ENCODE peak calls at places on chromosomes 6 and 20, in four cellular contexts. One of them, this sample, is unnamed.

GRCh38 chr6:39196648-39197047 is 32.6 kb downstream of the KCNK5 start:
- DNase-seq in progenitor cell of endocrine pancreas: no peak
- DNase-seq in astrocyte: no peak
- DNase-seq in A549: no peak
- DNase-seq in this sample: no peak

GRCh38 chr6:118524686-118525085 is 23.4 kb upstream of the PLN start:
- DNase-seq in progenitor cell of endocrine pancreas: no peak
- DNase-seq in astrocyte: no peak
- DNase-seq in A549: no peak
- DNase-seq in this sample: no peak

GRCh38 chr6:44267252-44267651 is 1.9 kb upstream of the NFKBIE start:
- DNase-seq in progenitor cell of endocrine pancreas: no peak
- DNase-seq in astrocyte: no peak
- DNase-seq in A549: no peak
- DNase-seq in this sample: no peak

GRCh38 chr6:110357696-110358535 is at the start of gene METTL24:
- DNase-seq in progenitor cell of endocrine pancreas: peak; percentile 64
- DNase-seq in astrocyte: no peak
- DNase-seq in A549: peak; percentile 5
- DNase-seq in this sample: no peak

GRCh38 chr6:23181301-23182110 is 612.1 kb downstream of the HDGFL1 start:
- DNase-seq in progenitor cell of endocrine pancreas: no peak
- DNase-seq in astrocyte: no peak
- DNase-seq in A549: no peak
- DNase-seq in this sample: no peak

GRCh38 chr6:137840252-137840651 is 26.8 kb upstream of the TNFAIP3 start:
- DNase-seq in progenitor cell of endocrine pancreas: no peak
- DNase-seq in astrocyte: no peak
- DNase-seq in A549: no peak
- DNase-seq in this sample: no peak

GRCh38 chr6:77105091-77105490 is 358.2 kb downstream of the HTR1B start:
- DNase-seq in progenitor cell of endocrine pancreas: no peak
- DNase-seq in astrocyte: no peak
- DNase-seq in A549: no peak
- DNase-seq in this sample: no peak

GRCh38 chr6:170264086-170264485 is 26.8 kb downstream of the DLL1 start:
- DNase-seq in progenitor cell of endocrine pancreas: no peak
- DNase-seq in astrocyte: no peak
- DNase-seq in A549: no peak
- DNase-seq in this sample: no peak

GRCh38 chr6:107965746-107966145 is 7.7 kb upstream of the SEC63 start:
- DNase-seq in progenitor cell of endocrine pancreas: no peak
- DNase-seq in astrocyte: peak; percentile 23
- DNase-seq in A549: no peak
- DNase-seq in this sample: peak; percentile 6

DNA sequence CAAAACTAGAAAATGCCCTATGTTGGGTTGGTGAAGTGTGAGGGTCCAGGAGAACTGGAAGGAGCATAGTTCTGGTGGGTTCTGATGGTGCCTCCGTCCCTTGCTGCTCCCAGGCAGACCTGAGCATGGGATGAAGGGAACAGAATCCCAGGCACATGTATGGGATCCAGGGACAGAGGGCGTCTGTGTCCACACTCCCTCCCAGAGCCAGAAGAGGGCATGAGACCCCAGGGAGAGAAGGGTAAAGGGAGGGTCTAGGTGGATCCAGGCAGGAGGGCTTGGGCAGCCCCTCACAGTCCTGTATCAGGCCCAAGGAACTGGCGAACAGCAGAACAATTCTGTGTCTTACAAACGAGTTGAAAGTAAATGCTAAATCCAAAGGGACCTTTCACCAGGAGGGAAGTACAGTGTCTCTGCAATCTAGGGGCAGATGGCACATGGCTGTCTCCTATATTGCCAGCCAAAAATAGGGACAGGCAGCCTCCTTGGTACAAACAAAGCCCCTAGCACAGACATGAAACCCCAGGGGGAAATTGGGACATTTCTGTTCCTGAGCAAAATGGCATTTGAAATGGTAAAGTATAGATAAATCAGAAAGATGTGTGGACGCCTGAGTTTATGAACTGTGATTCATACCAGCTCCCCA is 2.5 kb upstream of the BPIFA1 start:
- DNase-seq in progenitor cell of endocrine pancreas: no peak
- DNase-seq in astrocyte: no peak
- DNase-seq in A549: no peak
- DNase-seq in this sample: no peak
- TF ChIP-seq CTCF in progenitor cell of endocrine pancreas: peak; percentile 43
- TF ChIP-seq CTCF in astrocyte: no peak
- TF ChIP-seq CTCF in A549: no peak
- TF ChIP-seq CTCF in this sample: no peak

GRCh38 chr6:158648682-158649131 is 1.1 kb upstream of the SYTL3 start:
- DNase-seq in progenitor cell of endocrine pancreas: no peak
- DNase-seq in astrocyte: peak; percentile 95
- DNase-seq in A549: no peak
- DNase-seq in this sample: peak; percentile 90
- TF ChIP-seq CTCF in progenitor cell of endocrine pancreas: no peak
- TF ChIP-seq CTCF in astrocyte: no peak
- TF ChIP-seq CTCF in A549: no peak
- TF ChIP-seq CTCF in this sample: no peak

DNA sequence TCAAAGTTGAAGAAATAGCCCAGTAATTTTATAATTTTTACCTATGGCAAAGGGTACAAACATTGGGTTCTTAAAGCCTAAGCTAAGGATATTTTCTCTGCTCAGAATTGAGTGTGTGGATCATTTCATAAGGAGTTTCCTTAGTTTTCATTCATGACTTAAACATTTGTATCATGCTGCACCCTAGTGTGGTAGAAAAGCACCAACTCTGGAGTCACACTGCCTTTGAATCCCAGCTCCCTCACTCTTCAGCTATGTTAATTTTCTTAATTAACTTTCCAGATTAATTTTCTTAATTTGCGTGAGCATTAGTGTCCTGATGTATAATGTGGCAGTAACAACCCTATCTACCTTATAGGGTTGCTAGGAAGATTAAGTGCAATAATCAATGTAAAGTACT is 31.4 kb downstream of the DSE start:
- DNase-seq in progenitor cell of endocrine pancreas: no peak
- DNase-seq in astrocyte: no peak
- DNase-seq in A549: no peak
- DNase-seq in this sample: no peak
- TF ChIP-seq CTCF in progenitor cell of endocrine pancreas: no peak
- TF ChIP-seq CTCF in astrocyte: no peak
- TF ChIP-seq CTCF in A549: no peak
- TF ChIP-seq CTCF in this sample: no peak

GRCh38 chr6:47076422-47077344 is 34.6 kb upstream of the ADGRF1 start:
- DNase-seq in progenitor cell of endocrine pancreas: no peak
- DNase-seq in astrocyte: no peak
- DNase-seq in A549: no peak
- DNase-seq in this sample: peak; percentile 35

GRCh38 chr6:47075741-47076421 is 33.7 kb upstream of the ADGRF1 start:
- DNase-seq in progenitor cell of endocrine pancreas: no peak
- DNase-seq in astrocyte: no peak
- DNase-seq in A549: no peak
- DNase-seq in this sample: no peak

GRCh38 chr6:47078991-47079390 is 36.9 kb upstream of the ADGRF1 start:
- DNase-seq in progenitor cell of endocrine pancreas: no peak
- DNase-seq in astrocyte: no peak
- DNase-seq in A549: no peak
- DNase-seq in this sample: no peak

GRCh38 chr6:47080083-47080596 is 38.0 kb upstream of the ADGRF1 start:
- DNase-seq in progenitor cell of endocrine pancreas: no peak
- DNase-seq in astrocyte: no peak
- DNase-seq in A549: no peak
- DNase-seq in this sample: no peak

DNA sequence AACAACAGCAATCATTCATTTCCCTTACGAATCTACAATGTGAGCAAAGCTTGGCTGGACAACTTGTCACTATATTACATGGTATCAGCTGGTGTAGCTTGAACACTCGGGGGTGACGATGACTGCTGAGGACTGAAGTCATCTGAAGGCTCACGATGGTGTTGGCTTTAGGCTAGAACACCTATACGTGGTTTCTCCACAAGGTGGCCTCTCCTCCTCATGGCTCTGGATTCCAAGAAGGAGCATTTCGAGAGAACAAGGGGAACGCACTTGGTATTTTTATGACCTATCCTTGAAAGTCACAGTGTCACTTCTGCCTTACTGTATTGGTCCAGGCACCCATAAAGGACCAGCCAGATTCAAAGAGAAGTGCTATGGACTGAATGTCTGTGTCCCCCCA is 37.5 kb upstream of the ADGRF1 start:
- DNase-seq in progenitor cell of endocrine pancreas: no peak
- DNase-seq in astrocyte: no peak
- DNase-seq in A549: no peak
- DNase-seq in this sample: no peak
- TF ChIP-seq CTCF in progenitor cell of endocrine pancreas: peak; percentile 14
- TF ChIP-seq CTCF in astrocyte: no peak
- TF ChIP-seq CTCF in A549: no peak
- TF ChIP-seq CTCF in this sample: peak; percentile 26

DNA sequence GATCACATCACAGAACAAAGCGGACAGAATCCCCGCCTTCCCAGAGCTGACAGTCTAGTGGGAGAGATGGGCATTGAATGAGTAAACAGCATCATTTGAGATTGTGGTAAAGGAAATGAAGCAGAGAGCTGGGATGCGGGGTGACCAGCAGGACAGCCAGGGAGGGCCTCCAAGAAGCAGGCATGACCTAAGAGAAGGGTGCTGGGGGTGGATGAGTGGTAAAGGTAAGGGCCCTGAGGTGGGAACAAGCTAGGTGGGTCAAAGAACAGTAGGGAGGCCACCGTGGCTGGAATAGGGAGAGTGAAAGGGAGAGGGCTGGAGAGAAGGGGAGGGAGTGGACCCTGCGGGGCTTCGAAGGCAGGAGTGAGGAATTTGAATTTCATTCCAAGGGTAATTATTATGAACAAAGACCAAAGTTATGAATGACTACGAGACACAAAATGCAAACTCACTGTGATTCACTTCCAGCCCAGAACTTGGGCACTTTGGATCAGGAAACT is 61.4 kb downstream of the CEBPB start:
- DNase-seq in progenitor cell of endocrine pancreas: no peak
- DNase-seq in astrocyte: peak; percentile 64
- DNase-seq in A549: no peak
- DNase-seq in this sample: no peak
- TF ChIP-seq CTCF in progenitor cell of endocrine pancreas: no peak
- TF ChIP-seq CTCF in astrocyte: no peak
- TF ChIP-seq CTCF in A549: no peak
- TF ChIP-seq CTCF in this sample: no peak

GRCh38 chr6:150905769-150906168 is 40.3 kb downstream of the MTHFD1L start:
- DNase-seq in progenitor cell of endocrine pancreas: no peak
- DNase-seq in astrocyte: no peak
- DNase-seq in A549: no peak
- DNase-seq in this sample: no peak
- TF ChIP-seq CTCF in progenitor cell of endocrine pancreas: peak; percentile 24
- TF ChIP-seq CTCF in astrocyte: peak; percentile 26
- TF ChIP-seq CTCF in A549: peak; percentile 25
- TF ChIP-seq CTCF in this sample: peak; percentile 41